ENCODE peak calls at places on chromosomes 3 and 15, in eight cellular contexts. One of them, this sample, is unnamed.

GRCh38 chr3:98655666-98656065 is 62.3 kb upstream of the CPOX start:
- DNase-seq in activated CD8-positive, alpha-beta T cell treated with anti-CD3 and anti-CD28 coated beads for 36 hours: no peak
- DNase-seq in A549: no peak
- DNase-seq in RWPE1: no peak
- DNase-seq in PC-3: peak; percentile 32
- DNase-seq in brain microvascular endothelial cell: peak; percentile 83
- DNase-seq in foreskin fibroblast: peak; percentile 4
- DNase-seq in endothelial cell: no peak
- DNase-seq in this sample: no peak

GRCh38 chr3:196757876-196758739 is 18.5 kb downstream of the PAK2 start:
- DNase-seq in activated CD8-positive, alpha-beta T cell treated with anti-CD3 and anti-CD28 coated beads for 36 hours: peak; percentile 53
- DNase-seq in A549: peak; percentile 19
- DNase-seq in RWPE1: no peak
- DNase-seq in PC-3: peak; percentile 50
- DNase-seq in brain microvascular endothelial cell: peak; percentile 81
- DNase-seq in foreskin fibroblast: peak; percentile 33
- DNase-seq in endothelial cell: no peak
- DNase-seq in this sample: no peak

GRCh38 chr3:127427666-127428065 is 139.8 kb upstream of the PRR20G start:
- DNase-seq in activated CD8-positive, alpha-beta T cell treated with anti-CD3 and anti-CD28 coated beads for 36 hours: no peak
- DNase-seq in A549: no peak
- DNase-seq in RWPE1: no peak
- DNase-seq in PC-3: no peak
- DNase-seq in brain microvascular endothelial cell: no peak
- DNase-seq in foreskin fibroblast: no peak
- DNase-seq in endothelial cell: no peak
- DNase-seq in this sample: no peak

GRCh38 chr3:29721789-29722188 is 440.9 kb downstream of the RBMS3 start:
- DNase-seq in activated CD8-positive, alpha-beta T cell treated with anti-CD3 and anti-CD28 coated beads for 36 hours: no peak
- DNase-seq in A549: no peak
- DNase-seq in RWPE1: no peak
- DNase-seq in PC-3: no peak
- DNase-seq in brain microvascular endothelial cell: no peak
- DNase-seq in foreskin fibroblast: no peak
- DNase-seq in endothelial cell: no peak
- DNase-seq in this sample: no peak

GRCh38 chr15:67731112-67731761 is 94.1 kb upstream of the SKOR1 start:
- DNase-seq in activated CD8-positive, alpha-beta T cell treated with anti-CD3 and anti-CD28 coated beads for 36 hours: no peak
- DNase-seq in A549: no peak
- DNase-seq in RWPE1: peak; percentile 6
- DNase-seq in PC-3: no peak
- DNase-seq in brain microvascular endothelial cell: no peak
- DNase-seq in foreskin fibroblast: no peak
- DNase-seq in endothelial cell: no peak
- DNase-seq in this sample: no peak

GRCh38 chr15:68314563-68314962 is 37.0 kb downstream of the FEM1B start:
- DNase-seq in activated CD8-positive, alpha-beta T cell treated with anti-CD3 and anti-CD28 coated beads for 36 hours: no peak
- DNase-seq in A549: no peak
- DNase-seq in RWPE1: no peak
- DNase-seq in PC-3: no peak
- DNase-seq in brain microvascular endothelial cell: no peak
- DNase-seq in foreskin fibroblast: no peak
- DNase-seq in endothelial cell: no peak
- DNase-seq in this sample: no peak

GRCh38 chr15:39124925-39125625 is 455.8 kb upstream of the THBS1 start:
- DNase-seq in activated CD8-positive, alpha-beta T cell treated with anti-CD3 and anti-CD28 coated beads for 36 hours: no peak
- DNase-seq in A549: no peak
- DNase-seq in RWPE1: peak; percentile 45
- DNase-seq in PC-3: peak; percentile 89
- DNase-seq in brain microvascular endothelial cell: no peak
- DNase-seq in foreskin fibroblast: no peak
- DNase-seq in endothelial cell: no peak
- DNase-seq in this sample: no peak

GRCh38 chr3:69425249-69425648 is 39.4 kb upstream of the FRMD4B start:
- DNase-seq in activated CD8-positive, alpha-beta T cell treated with anti-CD3 and anti-CD28 coated beads for 36 hours: peak; percentile 54
- DNase-seq in A549: peak; percentile 7
- DNase-seq in RWPE1: no peak
- DNase-seq in PC-3: peak; percentile 51
- DNase-seq in brain microvascular endothelial cell: no peak
- DNase-seq in foreskin fibroblast: peak; percentile 13
- DNase-seq in endothelial cell: peak; percentile 46
- DNase-seq in this sample: peak; percentile 37

GRCh38 chr3:181009225-181009624 is 19.7 kb upstream of the DNAJC19 start:
- DNase-seq in activated CD8-positive, alpha-beta T cell treated with anti-CD3 and anti-CD28 coated beads for 36 hours: peak; percentile 48
- DNase-seq in A549: no peak
- DNase-seq in RWPE1: no peak
- DNase-seq in PC-3: no peak
- DNase-seq in brain microvascular endothelial cell: no peak
- DNase-seq in foreskin fibroblast: no peak
- DNase-seq in endothelial cell: no peak
- DNase-seq in this sample: no peak

GRCh38 chr3:14360123-14360881 is 42.1 kb upstream of the SLC6A6 start:
- DNase-seq in activated CD8-positive, alpha-beta T cell treated with anti-CD3 and anti-CD28 coated beads for 36 hours: no peak
- DNase-seq in A549: no peak
- DNase-seq in RWPE1: no peak
- DNase-seq in PC-3: no peak
- DNase-seq in brain microvascular endothelial cell: peak; percentile 60
- DNase-seq in foreskin fibroblast: no peak
- DNase-seq in endothelial cell: no peak
- DNase-seq in this sample: no peak

GRCh38 chr3:108406661-108407206 is 103.7 kb downstream of the MYH15 start:
- DNase-seq in activated CD8-positive, alpha-beta T cell treated with anti-CD3 and anti-CD28 coated beads for 36 hours: peak; percentile 32
- DNase-seq in A549: peak; percentile 62
- DNase-seq in RWPE1: peak; percentile 50
- DNase-seq in PC-3: peak; percentile 74
- DNase-seq in brain microvascular endothelial cell: peak; percentile 57
- DNase-seq in foreskin fibroblast: peak; percentile 55
- DNase-seq in endothelial cell: peak; percentile 12
- DNase-seq in this sample: peak; percentile 57

GRCh38 chr3:45546636-45547201 is 47.8 kb upstream of the LIMD1 start:
- DNase-seq in activated CD8-positive, alpha-beta T cell treated with anti-CD3 and anti-CD28 coated beads for 36 hours: peak; percentile 71
- DNase-seq in A549: no peak
- DNase-seq in RWPE1: no peak
- DNase-seq in PC-3: peak; percentile 24
- DNase-seq in brain microvascular endothelial cell: no peak
- DNase-seq in foreskin fibroblast: no peak
- DNase-seq in endothelial cell: no peak
- DNase-seq in this sample: no peak

DNA sequence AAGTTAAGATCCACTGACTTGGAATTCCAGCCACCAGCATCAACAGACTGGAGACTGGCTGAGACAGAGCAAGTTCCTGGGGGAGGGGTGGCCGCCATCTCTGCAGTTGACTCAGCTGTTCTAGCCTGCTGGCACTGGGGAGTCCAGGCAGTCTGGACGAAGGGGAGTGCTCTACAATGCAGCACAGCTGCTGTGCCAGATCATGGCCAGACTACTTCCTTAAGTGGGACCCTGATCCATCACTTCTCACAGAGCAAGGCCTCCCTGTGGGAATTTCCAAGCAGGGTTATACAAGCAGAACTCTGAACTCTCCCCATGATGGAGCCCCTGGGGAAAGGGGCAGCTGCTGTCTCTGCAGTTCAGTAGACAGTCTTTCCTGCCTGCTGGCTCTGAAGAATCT is 35.2 kb downstream of the PYGO1 start:
- DNase-seq in activated CD8-positive, alpha-beta T cell treated with anti-CD3 and anti-CD28 coated beads for 36 hours: no peak
- DNase-seq in A549: no peak
- DNase-seq in RWPE1: no peak
- DNase-seq in PC-3: no peak
- DNase-seq in brain microvascular endothelial cell: peak; percentile 85
- DNase-seq in foreskin fibroblast: no peak
- DNase-seq in endothelial cell: no peak
- DNase-seq in this sample: no peak
- TF ChIP-seq CTCF in activated CD8-positive, alpha-beta T cell treated with anti-CD3 and anti-CD28 coated beads for 36 hours: no peak
- TF ChIP-seq CTCF in A549: no peak
- TF ChIP-seq CTCF in RWPE1: no peak
- TF ChIP-seq CTCF in PC-3: no peak
- TF ChIP-seq CTCF in brain microvascular endothelial cell: no peak
- TF ChIP-seq CTCF in foreskin fibroblast: no peak
- TF ChIP-seq CTCF in endothelial cell: no peak
- TF ChIP-seq CTCF in this sample: no peak

GRCh38 chr3:129419476-129419875 is 9.0 kb downstream of the EFCAB12 start:
- DNase-seq in activated CD8-positive, alpha-beta T cell treated with anti-CD3 and anti-CD28 coated beads for 36 hours: no peak
- DNase-seq in A549: no peak
- DNase-seq in RWPE1: no peak
- DNase-seq in PC-3: no peak
- DNase-seq in brain microvascular endothelial cell: no peak
- DNase-seq in foreskin fibroblast: no peak
- DNase-seq in endothelial cell: no peak
- DNase-seq in this sample: no peak

GRCh38 chr3:129422897-129423296 is 5.5 kb downstream of the EFCAB12 start:
- DNase-seq in activated CD8-positive, alpha-beta T cell treated with anti-CD3 and anti-CD28 coated beads for 36 hours: no peak
- DNase-seq in A549: no peak
- DNase-seq in RWPE1: no peak
- DNase-seq in PC-3: no peak
- DNase-seq in brain microvascular endothelial cell: no peak
- DNase-seq in foreskin fibroblast: no peak
- DNase-seq in endothelial cell: no peak
- DNase-seq in this sample: no peak

GRCh38 chr3:129424185-129424841 is 4.1 kb downstream of the EFCAB12 start:
- DNase-seq in activated CD8-positive, alpha-beta T cell treated with anti-CD3 and anti-CD28 coated beads for 36 hours: no peak
- DNase-seq in A549: no peak
- DNase-seq in RWPE1: peak; percentile 48
- DNase-seq in PC-3: peak; percentile 66
- DNase-seq in brain microvascular endothelial cell: no peak
- DNase-seq in foreskin fibroblast: no peak
- DNase-seq in endothelial cell: no peak
- DNase-seq in this sample: no peak

GRCh38 chr3:129421236-129421883 is 7.1 kb downstream of the EFCAB12 start:
- DNase-seq in activated CD8-positive, alpha-beta T cell treated with anti-CD3 and anti-CD28 coated beads for 36 hours: no peak
- DNase-seq in A549: no peak
- DNase-seq in RWPE1: no peak
- DNase-seq in PC-3: no peak
- DNase-seq in brain microvascular endothelial cell: no peak
- DNase-seq in foreskin fibroblast: no peak
- DNase-seq in endothelial cell: no peak
- DNase-seq in this sample: no peak

DNA sequence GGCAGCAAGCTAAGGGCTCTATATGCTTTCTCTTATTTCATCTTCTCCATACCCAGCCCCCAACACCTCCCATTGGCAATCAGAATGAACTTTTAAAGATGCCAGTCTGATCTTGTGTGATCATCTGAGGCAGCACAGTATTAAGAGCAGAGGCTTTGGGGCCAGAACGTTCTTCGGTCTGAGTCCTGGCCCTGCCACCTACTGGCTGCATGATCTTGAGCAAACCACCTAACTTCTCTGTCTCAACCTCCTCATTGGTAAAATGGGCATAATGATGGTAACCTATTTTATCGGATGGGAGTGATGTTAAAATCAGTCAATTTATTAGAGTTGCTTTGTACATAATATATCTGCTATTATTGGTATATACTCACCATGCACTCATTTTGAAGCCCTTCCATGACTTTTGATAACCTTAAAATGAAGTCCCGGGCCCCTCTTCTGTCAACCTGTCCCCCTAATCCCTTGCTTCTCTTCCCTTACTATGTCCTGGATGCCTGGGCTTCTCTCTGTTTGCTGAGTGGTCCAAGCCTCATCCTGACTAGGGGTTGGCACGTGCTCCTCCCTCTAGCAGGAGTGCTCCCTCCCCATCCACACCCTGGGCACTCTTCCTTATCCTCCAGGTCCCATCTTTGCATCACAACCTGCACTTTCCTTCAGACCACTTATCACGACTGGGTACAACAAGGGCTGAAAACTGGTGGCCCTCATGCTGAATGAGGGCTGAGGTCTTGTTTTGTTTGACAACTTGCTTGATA is 6.3 kb downstream of the EFCAB12 start:
- DNase-seq in activated CD8-positive, alpha-beta T cell treated with anti-CD3 and anti-CD28 coated beads for 36 hours: no peak
- DNase-seq in A549: no peak
- DNase-seq in RWPE1: no peak
- DNase-seq in PC-3: no peak
- DNase-seq in brain microvascular endothelial cell: no peak
- DNase-seq in foreskin fibroblast: no peak
- DNase-seq in endothelial cell: no peak
- DNase-seq in this sample: no peak
- TF ChIP-seq CTCF in activated CD8-positive, alpha-beta T cell treated with anti-CD3 and anti-CD28 coated beads for 36 hours: no peak
- TF ChIP-seq CTCF in A549: peak; percentile 22
- TF ChIP-seq CTCF in RWPE1: no peak
- TF ChIP-seq CTCF in PC-3: peak; percentile 24
- TF ChIP-seq CTCF in brain microvascular endothelial cell: peak; percentile 54
- TF ChIP-seq CTCF in foreskin fibroblast: no peak
- TF ChIP-seq CTCF in endothelial cell: no peak
- TF ChIP-seq CTCF in this sample: no peak

GRCh38 chr3:28057548-28057947 is 183.9 kb upstream of the CMC1 start:
- DNase-seq in activated CD8-positive, alpha-beta T cell treated with anti-CD3 and anti-CD28 coated beads for 36 hours: no peak
- DNase-seq in A549: no peak
- DNase-seq in RWPE1: no peak
- DNase-seq in PC-3: no peak
- DNase-seq in brain microvascular endothelial cell: no peak
- DNase-seq in foreskin fibroblast: no peak
- DNase-seq in endothelial cell: no peak
- DNase-seq in this sample: no peak
- TF ChIP-seq CTCF in activated CD8-positive, alpha-beta T cell treated with anti-CD3 and anti-CD28 coated beads for 36 hours: no peak
- TF ChIP-seq CTCF in A549: no peak
- TF ChIP-seq CTCF in RWPE1: no peak
- TF ChIP-seq CTCF in PC-3: no peak
- TF ChIP-seq CTCF in brain microvascular endothelial cell: no peak
- TF ChIP-seq CTCF in foreskin fibroblast: no peak
- TF ChIP-seq CTCF in endothelial cell: no peak
- TF ChIP-seq CTCF in this sample: no peak

GRCh38 chr15:62889734-62890505 is 152.6 kb upstream of the TPM1 start:
- DNase-seq in activated CD8-positive, alpha-beta T cell treated with anti-CD3 and anti-CD28 coated beads for 36 hours: no peak
- DNase-seq in A549: no peak
- DNase-seq in RWPE1: no peak
- DNase-seq in PC-3: peak; percentile 42
- DNase-seq in brain microvascular endothelial cell: no peak
- DNase-seq in foreskin fibroblast: peak; percentile 65
- DNase-seq in endothelial cell: no peak
- DNase-seq in this sample: no peak
- TF ChIP-seq CTCF in activated CD8-positive, alpha-beta T cell treated with anti-CD3 and anti-CD28 coated beads for 36 hours: no peak
- TF ChIP-seq CTCF in A549: no peak
- TF ChIP-seq CTCF in RWPE1: no peak
- TF ChIP-seq CTCF in PC-3: no peak
- TF ChIP-seq CTCF in brain microvascular endothelial cell: no peak
- TF ChIP-seq CTCF in foreskin fibroblast: no peak
- TF ChIP-seq CTCF in endothelial cell: no peak
- TF ChIP-seq CTCF in this sample: no peak

DNA sequence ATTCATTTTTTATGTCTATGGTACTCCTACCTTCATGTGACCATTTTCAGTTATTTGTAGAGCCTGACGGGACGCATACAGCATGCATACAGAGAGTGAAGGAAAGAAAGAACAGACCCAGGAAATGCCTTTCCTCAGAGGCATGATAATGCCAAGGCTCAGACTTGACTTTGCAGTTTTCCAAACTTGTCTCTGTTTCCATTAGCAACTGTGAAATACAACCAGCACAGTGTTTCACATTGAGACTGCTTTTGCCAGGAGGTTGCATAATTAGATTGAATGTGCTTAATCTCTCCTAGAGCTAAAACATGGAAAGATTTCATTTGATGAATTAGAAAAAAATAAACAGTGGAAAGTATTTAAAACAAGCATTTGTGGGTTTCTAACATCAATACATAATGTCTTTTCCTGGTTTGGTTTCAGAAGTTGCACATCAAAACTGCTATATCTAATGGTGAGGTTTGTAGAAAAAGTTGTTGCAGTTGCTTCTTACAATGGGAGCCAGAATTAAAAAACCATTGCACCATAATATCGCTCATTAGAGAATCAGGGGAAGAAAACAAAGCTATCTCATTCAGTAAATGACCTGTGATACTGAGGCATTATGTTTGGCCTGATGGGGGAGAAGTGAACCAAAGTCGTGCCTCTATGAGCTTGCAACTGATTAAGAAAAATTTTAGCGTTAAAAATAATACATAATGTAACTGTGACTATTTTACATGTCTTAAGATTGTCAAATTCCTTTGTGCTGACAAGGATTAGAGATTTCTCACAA is 60.4 kb upstream of the ARHGEF26 start:
- DNase-seq in activated CD8-positive, alpha-beta T cell treated with anti-CD3 and anti-CD28 coated beads for 36 hours: no peak
- DNase-seq in A549: no peak
- DNase-seq in RWPE1: peak; percentile 11
- DNase-seq in PC-3: no peak
- DNase-seq in brain microvascular endothelial cell: peak; percentile 55
- DNase-seq in foreskin fibroblast: no peak
- DNase-seq in endothelial cell: no peak
- DNase-seq in this sample: no peak
- TF ChIP-seq CTCF in activated CD8-positive, alpha-beta T cell treated with anti-CD3 and anti-CD28 coated beads for 36 hours: no peak
- TF ChIP-seq CTCF in A549: no peak
- TF ChIP-seq CTCF in RWPE1: no peak
- TF ChIP-seq CTCF in PC-3: no peak
- TF ChIP-seq CTCF in brain microvascular endothelial cell: no peak
- TF ChIP-seq CTCF in foreskin fibroblast: no peak
- TF ChIP-seq CTCF in endothelial cell: no peak
- TF ChIP-seq CTCF in this sample: no peak